ENCODE peak calls at places on chromosomes 1 and 21, in eight cellular contexts. R is spleen; L is fibroblast of lung; S is H9; G is heart right ventricle; J is cardiac muscle cell; K is naive thymus-derived CD4-positive, alpha-beta T cell; D is tibial nerve. Y is an unnamed sample.

GRCh38 chr1:7491089-7491817 is 279.8 kb upstream of the VAMP3 start:
- DNase-seq in R (no peak), L (peak; percentile 70), S (no peak), G (no peak), J (no peak), K (no peak), D (no peak), Y (no peak)

GRCh38 chr21:43961382-43961909 is 50.7 kb upstream of the TRAPPC10 start:
- DNase-seq in R (no peak), L (no peak), S (no peak), G (no peak), J (no peak), K (peak; percentile 36), D (no peak), Y (no peak)

GRCh38 chr21:39610705-39611104 is 2.0 kb upstream of the B3GALT5 start:
- DNase-seq in R (no peak), L (no peak), S (peak; percentile 76), G (no peak), J (no peak), K (no peak), D (no peak), Y (peak; percentile 31)

GRCh38 chr1:213989071-213989739 is 1.4 kb downstream of the PROX1 start:
- DNase-seq in R (no peak), L (no peak), S (peak; percentile 59), G (no peak), J (peak; percentile 48), K (no peak), D (no peak), Y (no peak)

GRCh38 chr1:3457910-3458621 is 3.6 kb downstream of the ARHGEF16 start:
- DNase-seq in R (no peak), L (no peak), S (no peak), G (peak; percentile 12), J (peak; percentile 30), K (no peak), D (no peak), Y (no peak)

GRCh38 chr1:164969256-164969655 is 387.3 kb downstream of the LMX1A start:
- DNase-seq in R (no peak), L (no peak), S (no peak), G (no peak), J (no peak), K (no peak), D (no peak), Y (no peak)

GRCh38 chr1:92784639-92785500 is at the start of gene EVI5:
- DNase-seq in R (peak; percentile 97), L (peak; percentile 97), S (peak; percentile 99), G (peak; percentile 94), J (peak; percentile 96), K (peak; percentile 72), D (peak; percentile 84), Y (peak; percentile 96)

GRCh38 chr1:111603979-111604378 is 15.6 kb upstream of the RAP1A start:
- DNase-seq in R (peak; percentile 89), L (no peak), S (no peak), G (no peak), J (peak; percentile 65), K (peak; percentile 87), D (no peak), Y (no peak)

GRCh38 chr1:110525250-110525597 is 6.2 kb upstream of the KCNA10 start:
- DNase-seq in R (no peak), L (no peak), S (no peak), G (no peak), J (no peak), K (no peak), D (no peak), Y (no peak)

GRCh38 chr1:113947388-113948107 is 18.4 kb downstream of the HIPK1 start:
- DNase-seq in R (no peak), L (peak; percentile 2), S (no peak), G (no peak), J (no peak), K (peak; percentile 59), D (no peak), Y (no peak)

GRCh38 chr1:232952514-232953175 is 2.2 kb downstream of the NTPCR start:
- DNase-seq in R (no peak), L (peak; percentile 54), S (peak; percentile 87), G (no peak), J (peak; percentile 61), K (no peak), D (no peak), Y (peak; percentile 58)

GRCh38 chr1:227895828-227896685 is 51.7 kb downstream of the WNT9A start:
- DNase-seq in R (peak; percentile 74), L (no peak), S (peak; percentile 64), G (no peak), J (peak; percentile 74), K (no peak), D (no peak), Y (peak; percentile 63)

GRCh38 chr1:64890699-64891439 is 75.5 kb downstream of the JAK1 start:
- DNase-seq in R (no peak), L (no peak), S (no peak), G (no peak), J (no peak), K (no peak), D (no peak), Y (no peak)
- H3K4me1 ChIP-seq in R (peaks cover 92% of the 10 kb centered on the region), L (no peaks in the 10 kb centered on the region), S (peaks cover 7% of the 10 kb centered on the region), G (peaks cover 18% of the 10 kb centered on the region), J (peaks cover 38% of the 10 kb centered on the region), K (peaks cover 61% of the 10 kb centered on the region), D (peaks cover 7% of the 10 kb centered on the region), Y (no peaks in the 10 kb centered on the region)

GRCh38 chr1:243844186-243844585 is 5.9 kb downstream of the AKT3 start:
- DNase-seq in R (no peak), L (no peak), S (no peak), G (no peak), J (no peak), K (no peak), D (no peak), Y (no peak)

GRCh38 chr1:243845888-243846287 is 4.2 kb downstream of the AKT3 start:
- DNase-seq in R (no peak), L (no peak), S (no peak), G (no peak), J (no peak), K (no peak), D (no peak), Y (no peak)

GRCh38 chr1:243841507-243841906 is 8.5 kb downstream of the AKT3 start:
- DNase-seq in R (no peak), L (peak; percentile 72), S (no peak), G (no peak), J (no peak), K (no peak), D (no peak), Y (no peak)

GRCh38 chr1:243842154-243842553 is 7.9 kb downstream of the AKT3 start:
- DNase-seq in R (no peak), L (no peak), S (no peak), G (no peak), J (no peak), K (no peak), D (no peak), Y (peak; percentile 14)

GRCh38 chr1:243842978-243843490 is 7.0 kb downstream of the AKT3 start:
- DNase-seq in R (no peak), L (peak; percentile 82), S (no peak), G (no peak), J (no peak), K (peak; percentile 7), D (peak; percentile 8), Y (peak; percentile 70)
- H3K27ac ChIP-seq in R (peak overlapping the region; percentile 40), L (peak overlapping the region; percentile 36), S (no peak overlapping the region), G (peak overlapping the region; percentile 22), J (no peak overlapping the region), K (no peak overlapping the region), D (peak overlapping the region; percentile 77), Y (peak overlapping the region; percentile 93)

GRCh38 chr21:29342394-29342957 is 43.8 kb downstream of the BACH1 start:
- DNase-seq in R (no peak), L (peak; percentile 99), S (no peak), G (peak; percentile 67), J (no peak), K (no peak), D (peak; percentile 15), Y (peak; percentile 85)
- H3K4me1 ChIP-seq in R (peaks cover 51% of the 10 kb centered on the region), L (peaks cover 32% of the 10 kb centered on the region), S (no peaks in the 10 kb centered on the region), G (no peaks in the 10 kb centered on the region), J (peaks cover 19% of the 10 kb centered on the region), K (no peaks in the 10 kb centered on the region), D (peaks cover 8% of the 10 kb centered on the region), Y (peaks cover 57% of the 10 kb centered on the region)

GRCh38 chr21:26445440-26445839 is 127.6 kb downstream of the CYYR1 start:
- DNase-seq in R (no peak), L (peak; percentile 14), S (no peak), G (no peak), J (no peak), K (no peak), D (no peak), Y (no peak)

GRCh38 chr21:26449161-26449560 is 123.9 kb downstream of the CYYR1 start:
- DNase-seq in R (no peak), L (peak; percentile 80), S (no peak), G (no peak), J (peak; percentile 36), K (no peak), D (no peak), Y (no peak)

GRCh38 chr21:26447932-26448331 is 125.2 kb downstream of the CYYR1 start:
- DNase-seq in R (no peak), L (no peak), S (no peak), G (no peak), J (no peak), K (no peak), D (no peak), Y (no peak)

GRCh38 chr21:26451014-26451740 is 121.9 kb downstream of the CYYR1 start:
- DNase-seq in R (no peak), L (no peak), S (no peak), G (no peak), J (no peak), K (no peak), D (no peak), Y (no peak)

GRCh38 chr21:26448751-26449150 is 124.3 kb downstream of the CYYR1 start:
- DNase-seq in R (no peak), L (no peak), S (no peak), G (no peak), J (no peak), K (no peak), D (no peak), Y (no peak)
- H3K27ac ChIP-seq in R (no peak overlapping the region), L (no peak overlapping the region), S (no peak overlapping the region), G (no peak overlapping the region), J (peak overlapping the region; percentile 49), K (no peak overlapping the region), D (no peak overlapping the region), Y (no peak overlapping the region)

DNA sequence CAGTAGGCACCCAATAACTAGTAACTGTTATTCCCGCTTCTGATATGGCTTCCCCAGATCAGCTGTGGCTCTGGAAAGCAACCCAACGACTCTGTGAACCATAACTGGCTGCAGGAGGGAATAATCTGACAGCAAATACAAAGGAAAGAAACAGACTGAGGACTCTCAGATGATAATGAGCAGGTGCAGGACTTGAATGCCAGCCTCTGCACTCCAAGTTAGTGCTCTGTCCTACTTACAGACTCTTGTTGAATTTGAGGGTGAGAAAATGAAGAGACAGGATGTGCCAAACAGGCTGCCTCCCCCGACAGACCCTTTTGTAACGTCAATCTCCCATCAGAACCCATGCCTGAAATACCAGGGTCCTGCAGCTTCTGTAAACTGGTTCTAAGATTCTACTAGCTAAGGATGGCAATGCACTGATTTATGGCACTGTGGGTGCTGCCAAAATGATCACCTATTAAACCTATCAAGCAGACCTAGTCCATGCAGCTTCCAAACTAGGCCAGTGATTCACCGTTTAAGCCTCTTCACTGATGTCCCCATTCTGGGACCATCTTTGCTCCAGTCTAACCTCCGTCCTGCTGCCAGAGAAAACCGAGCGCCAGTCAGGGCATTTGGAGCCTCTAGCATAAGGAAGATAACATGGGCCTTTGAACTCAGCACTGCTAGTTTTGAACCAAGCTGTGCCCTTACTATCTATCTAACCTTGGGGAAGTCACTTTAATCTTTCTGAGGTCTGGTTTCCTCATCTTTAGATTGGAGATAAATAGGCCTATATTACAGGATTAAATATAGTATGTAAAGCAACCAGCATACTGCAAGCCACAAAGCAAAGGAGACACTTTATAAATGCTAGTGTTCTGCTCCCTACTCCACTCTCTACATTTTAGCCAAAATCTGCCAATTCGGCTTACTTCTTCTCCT is 4.8 kb downstream of the MKNK1 start:
- DNase-seq in R (no peak), L (no peak), S (no peak), G (no peak), J (no peak), K (no peak), D (no peak), Y (no peak)
- H3K4me1 ChIP-seq in R (peaks cover 78% of the 10 kb centered on the region), L (peaks cover 5% of the 10 kb centered on the region), S (peaks cover 3% of the 10 kb centered on the region), G (no peaks in the 10 kb centered on the region), J (no peaks in the 10 kb centered on the region), K (peaks cover 37% of the 10 kb centered on the region), D (peaks cover 4% of the 10 kb centered on the region), Y (peaks cover 14% of the 10 kb centered on the region)

Y was measured in SJSA1.